ENCODE peak calls at places on chromosomes 1 and 21, in eight cellular contexts. One of them, this sample, is unnamed.

GRCh38 chr1:229116114-229116513 is 154.8 kb upstream of the RAB4A start:
- DNase-seq in EH: no peak
- DNase-seq in mesothelial cell of epicardium: no peak
- DNase-seq in GM12865: no peak
- DNase-seq in M059J: no peak
- DNase-seq in substantia nigra: no peak
- DNase-seq in T-cell: no peak
- DNase-seq in stimulated activated naive CD8-positive, alpha-beta T cell treated with anti-CD3 and anti-CD28 coated beads, Interleukin-15, amount 100 ng/mL, for 72 hours: no peak
- DNase-seq in this sample: no peak

GRCh38 chr1:107877092-107877491 is 87.9 kb downstream of the VAV3 start:
- DNase-seq in EH: peak
- DNase-seq in mesothelial cell of epicardium: no peak
- DNase-seq in GM12865: no peak
- DNase-seq in M059J: peak
- DNase-seq in substantia nigra: no peak
- DNase-seq in T-cell: no peak
- DNase-seq in stimulated activated naive CD8-positive, alpha-beta T cell treated with anti-CD3 and anti-CD28 coated beads, Interleukin-15, amount 100 ng/mL, for 72 hours: no peak
- DNase-seq in this sample: no peak

GRCh38 chr1:62391369-62391971 is 45.4 kb upstream of the USP1 start:
- DNase-seq in EH: peak
- DNase-seq in mesothelial cell of epicardium: no peak
- DNase-seq in GM12865: peak
- DNase-seq in M059J: peak
- DNase-seq in substantia nigra: peak
- DNase-seq in T-cell: no peak
- DNase-seq in stimulated activated naive CD8-positive, alpha-beta T cell treated with anti-CD3 and anti-CD28 coated beads, Interleukin-15, amount 100 ng/mL, for 72 hours: peak
- DNase-seq in this sample: no peak

GRCh38 chr1:82994866-82995370 is 1004.0 kb downstream of the TTLL7 start:
- DNase-seq in EH: peak
- DNase-seq in mesothelial cell of epicardium: no peak
- DNase-seq in GM12865: no peak
- DNase-seq in M059J: no peak
- DNase-seq in substantia nigra: no peak
- DNase-seq in T-cell: no peak
- DNase-seq in stimulated activated naive CD8-positive, alpha-beta T cell treated with anti-CD3 and anti-CD28 coated beads, Interleukin-15, amount 100 ng/mL, for 72 hours: no peak
- DNase-seq in this sample: no peak

GRCh38 chr1:65717815-65718454 is 74.8 kb upstream of the PDE4B start:
- DNase-seq in EH: peak
- DNase-seq in mesothelial cell of epicardium: no peak
- DNase-seq in GM12865: peak
- DNase-seq in M059J: peak
- DNase-seq in substantia nigra: no peak
- DNase-seq in T-cell: no peak
- DNase-seq in stimulated activated naive CD8-positive, alpha-beta T cell treated with anti-CD3 and anti-CD28 coated beads, Interleukin-15, amount 100 ng/mL, for 72 hours: no peak
- DNase-seq in this sample: no peak

GRCh38 chr1:225812488-225813249 is 2.7 kb downstream of the EPHX1 start:
- DNase-seq in EH: peak
- DNase-seq in mesothelial cell of epicardium: no peak
- DNase-seq in GM12865: no peak
- DNase-seq in M059J: no peak
- DNase-seq in substantia nigra: no peak
- DNase-seq in T-cell: no peak
- DNase-seq in stimulated activated naive CD8-positive, alpha-beta T cell treated with anti-CD3 and anti-CD28 coated beads, Interleukin-15, amount 100 ng/mL, for 72 hours: no peak
- DNase-seq in this sample: no peak

GRCh38 chr1:175045097-175045496 is 21.9 kb upstream of the MRPS14 start:
- DNase-seq in EH: no peak
- DNase-seq in mesothelial cell of epicardium: no peak
- DNase-seq in GM12865: no peak
- DNase-seq in M059J: no peak
- DNase-seq in substantia nigra: no peak
- DNase-seq in T-cell: no peak
- DNase-seq in stimulated activated naive CD8-positive, alpha-beta T cell treated with anti-CD3 and anti-CD28 coated beads, Interleukin-15, amount 100 ng/mL, for 72 hours: no peak
- DNase-seq in this sample: no peak

GRCh38 chr1:225464851-225465792 is 37.3 kb upstream of the LBR start:
- DNase-seq in EH: no peak
- DNase-seq in mesothelial cell of epicardium: no peak
- DNase-seq in GM12865: no peak
- DNase-seq in M059J: peak
- DNase-seq in substantia nigra: no peak
- DNase-seq in T-cell: no peak
- DNase-seq in stimulated activated naive CD8-positive, alpha-beta T cell treated with anti-CD3 and anti-CD28 coated beads, Interleukin-15, amount 100 ng/mL, for 72 hours: no peak
- DNase-seq in this sample: no peak

GRCh38 chr21:25313891-25314646 is 293.2 kb downstream of the MRPL39 start:
- DNase-seq in EH: peak
- DNase-seq in mesothelial cell of epicardium: no peak
- DNase-seq in GM12865: peak
- DNase-seq in M059J: peak
- DNase-seq in substantia nigra: no peak
- DNase-seq in T-cell: no peak
- DNase-seq in stimulated activated naive CD8-positive, alpha-beta T cell treated with anti-CD3 and anti-CD28 coated beads, Interleukin-15, amount 100 ng/mL, for 72 hours: no peak
- DNase-seq in this sample: no peak

GRCh38 chr1:5936621-5937372 is 55.4 kb downstream of the NPHP4 start:
- DNase-seq in EH: no peak
- DNase-seq in mesothelial cell of epicardium: no peak
- DNase-seq in GM12865: no peak
- DNase-seq in M059J: no peak
- DNase-seq in substantia nigra: no peak
- DNase-seq in T-cell: no peak
- DNase-seq in stimulated activated naive CD8-positive, alpha-beta T cell treated with anti-CD3 and anti-CD28 coated beads, Interleukin-15, amount 100 ng/mL, for 72 hours: no peak
- DNase-seq in this sample: no peak

GRCh38 chr1:58249729-58250586 is 296.6 kb downstream of the OMA1 start:
- DNase-seq in EH: peak
- DNase-seq in mesothelial cell of epicardium: no peak
- DNase-seq in GM12865: peak
- DNase-seq in M059J: peak
- DNase-seq in substantia nigra: peak
- DNase-seq in T-cell: no peak
- DNase-seq in stimulated activated naive CD8-positive, alpha-beta T cell treated with anti-CD3 and anti-CD28 coated beads, Interleukin-15, amount 100 ng/mL, for 72 hours: peak
- DNase-seq in this sample: peak

GRCh38 chr1:115507916-115508315 is 133.9 kb upstream of the VANGL1 start:
- DNase-seq in EH: no peak
- DNase-seq in mesothelial cell of epicardium: no peak
- DNase-seq in GM12865: no peak
- DNase-seq in M059J: no peak
- DNase-seq in substantia nigra: no peak
- DNase-seq in T-cell: no peak
- DNase-seq in stimulated activated naive CD8-positive, alpha-beta T cell treated with anti-CD3 and anti-CD28 coated beads, Interleukin-15, amount 100 ng/mL, for 72 hours: no peak
- DNase-seq in this sample: no peak

GRCh38 chr1:199046618-199047017 is 407.8 kb downstream of the PTPRC start:
- DNase-seq in EH: peak
- DNase-seq in mesothelial cell of epicardium: no peak
- DNase-seq in GM12865: no peak
- DNase-seq in M059J: no peak
- DNase-seq in substantia nigra: no peak
- DNase-seq in T-cell: no peak
- DNase-seq in stimulated activated naive CD8-positive, alpha-beta T cell treated with anti-CD3 and anti-CD28 coated beads, Interleukin-15, amount 100 ng/mL, for 72 hours: no peak
- DNase-seq in this sample: no peak

GRCh38 chr1:229479660-229480399 is 28.3 kb downstream of the NUP133 start:
- DNase-seq in EH: no peak
- DNase-seq in mesothelial cell of epicardium: no peak
- DNase-seq in GM12865: peak
- DNase-seq in M059J: no peak
- DNase-seq in substantia nigra: no peak
- DNase-seq in T-cell: no peak
- DNase-seq in stimulated activated naive CD8-positive, alpha-beta T cell treated with anti-CD3 and anti-CD28 coated beads, Interleukin-15, amount 100 ng/mL, for 72 hours: no peak
- DNase-seq in this sample: no peak

GRCh38 chr1:145961425-145962156 is 2.8 kb downstream of the ANKRD34A start:
- DNase-seq in EH: peak
- DNase-seq in mesothelial cell of epicardium: no peak
- DNase-seq in GM12865: peak
- DNase-seq in M059J: peak
- DNase-seq in substantia nigra: peak
- DNase-seq in T-cell: no peak
- DNase-seq in stimulated activated naive CD8-positive, alpha-beta T cell treated with anti-CD3 and anti-CD28 coated beads, Interleukin-15, amount 100 ng/mL, for 72 hours: peak
- DNase-seq in this sample: peak

GRCh38 chr1:178192686-178193085 is 98.8 kb downstream of the RASAL2 start:
- DNase-seq in EH: peak
- DNase-seq in mesothelial cell of epicardium: no peak
- DNase-seq in GM12865: no peak
- DNase-seq in M059J: peak
- DNase-seq in substantia nigra: no peak
- DNase-seq in T-cell: no peak
- DNase-seq in stimulated activated naive CD8-positive, alpha-beta T cell treated with anti-CD3 and anti-CD28 coated beads, Interleukin-15, amount 100 ng/mL, for 72 hours: no peak
- DNase-seq in this sample: no peak

GRCh38 chr21:32726742-32727477 is 903 bp downstream of the SYNJ1 start:
- DNase-seq in EH: peak
- DNase-seq in mesothelial cell of epicardium: no peak
- DNase-seq in GM12865: peak
- DNase-seq in M059J: peak
- DNase-seq in substantia nigra: peak
- DNase-seq in T-cell: no peak
- DNase-seq in stimulated activated naive CD8-positive, alpha-beta T cell treated with anti-CD3 and anti-CD28 coated beads, Interleukin-15, amount 100 ng/mL, for 72 hours: peak
- DNase-seq in this sample: peak

GRCh38 chr1:21262282-21263051 is 27.8 kb downstream of the ECE1 start:
- DNase-seq in EH: peak
- DNase-seq in mesothelial cell of epicardium: no peak
- DNase-seq in GM12865: no peak
- DNase-seq in M059J: peak
- DNase-seq in substantia nigra: peak
- DNase-seq in T-cell: no peak
- DNase-seq in stimulated activated naive CD8-positive, alpha-beta T cell treated with anti-CD3 and anti-CD28 coated beads, Interleukin-15, amount 100 ng/mL, for 72 hours: no peak
- DNase-seq in this sample: no peak

GRCh38 chr1:219538886-219539285 is 74.0 kb downstream of the ZC3H11B start:
- DNase-seq in EH: no peak
- DNase-seq in mesothelial cell of epicardium: no peak
- DNase-seq in GM12865: no peak
- DNase-seq in M059J: no peak
- DNase-seq in substantia nigra: no peak
- DNase-seq in T-cell: no peak
- DNase-seq in stimulated activated naive CD8-positive, alpha-beta T cell treated with anti-CD3 and anti-CD28 coated beads, Interleukin-15, amount 100 ng/mL, for 72 hours: no peak
- DNase-seq in this sample: no peak

GRCh38 chr1:21700094-21700493 is 30.9 kb upstream of the RAP1GAP start:
- DNase-seq in EH: no peak
- DNase-seq in mesothelial cell of epicardium: no peak
- DNase-seq in GM12865: peak
- DNase-seq in M059J: no peak
- DNase-seq in substantia nigra: no peak
- DNase-seq in T-cell: no peak
- DNase-seq in stimulated activated naive CD8-positive, alpha-beta T cell treated with anti-CD3 and anti-CD28 coated beads, Interleukin-15, amount 100 ng/mL, for 72 hours: no peak
- DNase-seq in this sample: no peak

GRCh38 chr1:186122837-186123236 is 252.2 kb downstream of the TPR start:
- DNase-seq in EH: no peak
- DNase-seq in mesothelial cell of epicardium: no peak
- DNase-seq in GM12865: no peak
- DNase-seq in M059J: no peak
- DNase-seq in substantia nigra: no peak
- DNase-seq in T-cell: no peak
- DNase-seq in stimulated activated naive CD8-positive, alpha-beta T cell treated with anti-CD3 and anti-CD28 coated beads, Interleukin-15, amount 100 ng/mL, for 72 hours: no peak
- DNase-seq in this sample: no peak

GRCh38 chr1:99600782-99601181 is 45.1 kb upstream of the PALMD start:
- DNase-seq in EH: peak
- DNase-seq in mesothelial cell of epicardium: no peak
- DNase-seq in GM12865: no peak
- DNase-seq in M059J: peak
- DNase-seq in substantia nigra: no peak
- DNase-seq in T-cell: no peak
- DNase-seq in stimulated activated naive CD8-positive, alpha-beta T cell treated with anti-CD3 and anti-CD28 coated beads, Interleukin-15, amount 100 ng/mL, for 72 hours: no peak
- DNase-seq in this sample: no peak

GRCh38 chr1:245797592-245798366 is 643.0 kb downstream of the KIF26B start:
- DNase-seq in EH: no peak
- DNase-seq in mesothelial cell of epicardium: no peak
- DNase-seq in GM12865: peak
- DNase-seq in M059J: no peak
- DNase-seq in substantia nigra: no peak
- DNase-seq in T-cell: no peak
- DNase-seq in stimulated activated naive CD8-positive, alpha-beta T cell treated with anti-CD3 and anti-CD28 coated beads, Interleukin-15, amount 100 ng/mL, for 72 hours: no peak
- DNase-seq in this sample: no peak

GRCh38 chr1:86846166-86846647 is 67.7 kb downstream of the SELENOF start:
- DNase-seq in EH: peak
- DNase-seq in mesothelial cell of epicardium: no peak
- DNase-seq in GM12865: no peak
- DNase-seq in M059J: peak
- DNase-seq in substantia nigra: no peak
- DNase-seq in T-cell: no peak
- DNase-seq in stimulated activated naive CD8-positive, alpha-beta T cell treated with anti-CD3 and anti-CD28 coated beads, Interleukin-15, amount 100 ng/mL, for 72 hours: no peak
- DNase-seq in this sample: no peak

GRCh38 chr1:156623946-156624813 is 5.0 kb downstream of the HAPLN2 start:
- DNase-seq in EH: peak
- DNase-seq in mesothelial cell of epicardium: no peak
- DNase-seq in GM12865: peak
- DNase-seq in M059J: peak
- DNase-seq in substantia nigra: peak
- DNase-seq in T-cell: no peak
- DNase-seq in stimulated activated naive CD8-positive, alpha-beta T cell treated with anti-CD3 and anti-CD28 coated beads, Interleukin-15, amount 100 ng/mL, for 72 hours: peak
- DNase-seq in this sample: peak

GRCh38 chr1:111205724-111206070 is 5.3 kb upstream of the DENND2D start:
- DNase-seq in EH: peak
- DNase-seq in mesothelial cell of epicardium: no peak
- DNase-seq in GM12865: peak
- DNase-seq in M059J: no peak
- DNase-seq in substantia nigra: no peak
- DNase-seq in T-cell: no peak
- DNase-seq in stimulated activated naive CD8-positive, alpha-beta T cell treated with anti-CD3 and anti-CD28 coated beads, Interleukin-15, amount 100 ng/mL, for 72 hours: no peak
- DNase-seq in this sample: no peak

GRCh38 chr1:54301494-54301893 is 101.5 kb downstream of the MRPL37 start:
- DNase-seq in EH: no peak
- DNase-seq in mesothelial cell of epicardium: no peak
- DNase-seq in GM12865: no peak
- DNase-seq in M059J: no peak
- DNase-seq in substantia nigra: no peak
- DNase-seq in T-cell: no peak
- DNase-seq in stimulated activated naive CD8-positive, alpha-beta T cell treated with anti-CD3 and anti-CD28 coated beads, Interleukin-15, amount 100 ng/mL, for 72 hours: no peak
- DNase-seq in this sample: no peak

This sample was measured in occipital lobe.